ENCODE peak calls at places on chromosomes 3 and 15, in eight cellular contexts. F is foreskin fibroblast, S is thoracic aorta, I is tibial nerve, L is RWPE1, U is pancreas, Y is psoas muscle, W is OCI-LY7. H is an unnamed sample.

GRCh38 chr3:48412375-48413001 is 17.4 kb downstream of the PLXNB1 start:
- DNase-seq in F (no peak), S (no peak), I (no peak), L (no peak), U (no peak), Y (peak; percentile 6), W (no peak), H (no peak)

GRCh38 chr3:122627301-122627700 is 49.9 kb downstream of the PARP15 start:
- DNase-seq in F (no peak), S (no peak), I (no peak), L (no peak), U (no peak), Y (no peak), W (no peak), H (no peak)

GRCh38 chr3:38623539-38623938 is 25.9 kb downstream of the SCN5A start:
- DNase-seq in F (no peak), S (no peak), I (no peak), L (no peak), U (no peak), Y (no peak), W (no peak), H (no peak)

GRCh38 chr3:188683032-188683491 is 488.7 kb upstream of the TPRG1 start:
- DNase-seq in F (peak; percentile 73), S (peak; percentile 38), I (no peak), L (no peak), U (no peak), Y (peak; percentile 32), W (no peak), H (no peak)

GRCh38 chr3:85801955-85802354 is 843.2 kb downstream of the CADM2 start:
- DNase-seq in F (peak; percentile 62), S (no peak), I (no peak), L (peak; percentile 21), U (no peak), Y (no peak), W (peak; percentile 3), H (no peak)

GRCh38 chr3:120348065-120348980 is 831 bp downstream of the LRRC58 start:
- DNase-seq in F (peak; percentile 48), S (no peak), I (peak; percentile 5), L (peak; percentile 36), U (no peak), Y (no peak), W (peak; percentile 82), H (no peak)

GRCh38 chr3:8481380-8481779 is 20.2 kb upstream of the LMCD1 start:
- DNase-seq in F (peak; percentile 51), S (no peak), I (no peak), L (no peak), U (no peak), Y (no peak), W (no peak), H (no peak)

GRCh38 chr3:46845860-46846623 is 17.2 kb downstream of the MYL3 start:
- DNase-seq in F (peak; percentile 90), S (peak; percentile 33), I (peak; percentile 65), L (peak; percentile 7), U (peak; percentile 84), Y (peak; percentile 83), W (peak; percentile 14), H (peak; percentile 93)

GRCh38 chr3:153210660-153211059 is 48.6 kb downstream of the RAP2B start:
- DNase-seq in F (peak; percentile 62), S (no peak), I (no peak), L (peak; percentile 26), U (no peak), Y (no peak), W (no peak), H (no peak)

GRCh38 chr3:153379516-153379915 is 217.5 kb downstream of the RAP2B start:
- DNase-seq in F (peak; percentile 8), S (no peak), I (no peak), L (no peak), U (no peak), Y (no peak), W (no peak), H (no peak)

GRCh38 chr3:43998841-43999805 is 242.6 kb upstream of the TOPAZ1 start:
- DNase-seq in F (peak; percentile 96), S (no peak), I (no peak), L (peak; percentile 73), U (no peak), Y (no peak), W (peak; percentile 92), H (no peak)

GRCh38 chr3:138668107-138668506 is 59.5 kb downstream of the FAIM start:
- DNase-seq in F (no peak), S (no peak), I (no peak), L (no peak), U (no peak), Y (no peak), W (no peak), H (no peak)

GRCh38 chr3:171867976-171868375 is 24.8 kb downstream of the TMEM212 start:
- DNase-seq in F (no peak), S (no peak), I (no peak), L (no peak), U (no peak), Y (no peak), W (peak; percentile 8), H (no peak)

GRCh38 chr3:100994187-100994586 is 966 bp upstream of the ABI3BP start:
- DNase-seq in F (no peak), S (no peak), I (no peak), L (no peak), U (no peak), Y (no peak), W (no peak), H (no peak)

GRCh38 chr3:77179762-77180161 is 139.9 kb downstream of the ROBO2 start:
- DNase-seq in F (no peak), S (no peak), I (no peak), L (no peak), U (no peak), Y (no peak), W (no peak), H (no peak)

GRCh38 chr15:34993413-34993812 is 5.3 kb upstream of the ZNF770 start:
- DNase-seq in F (peak; percentile 32), S (no peak), I (no peak), L (no peak), U (no peak), Y (no peak), W (no peak), H (no peak)

GRCh38 chr3:52973806-52974205 is 72.1 kb downstream of the SFMBT1 start:
- DNase-seq in F (peak; percentile 8), S (no peak), I (no peak), L (no peak), U (no peak), Y (no peak), W (no peak), H (no peak)

GRCh38 chr3:81980566-81981494 is 219.4 kb upstream of the GBE1 start:
- DNase-seq in F (no peak), S (no peak), I (no peak), L (peak; percentile 14), U (no peak), Y (no peak), W (no peak), H (no peak)

GRCh38 chr15:43774062-43774461 is 2.7 kb downstream of the ELL3 start:
- DNase-seq in F (peak; percentile 11), S (no peak), I (no peak), L (no peak), U (peak; percentile 8), Y (no peak), W (no peak), H (no peak)

GRCh38 chr15:43776101-43776717 is 557 bp downstream of the ELL3 start:
- DNase-seq in F (peak; percentile 8), S (no peak), I (no peak), L (no peak), U (peak; percentile 49), Y (peak; percentile 18), W (peak; percentile 98), H (no peak)

GRCh38 chr15:43777293-43777819 is 590 bp upstream of the ELL3 start:
- DNase-seq in F (peak; percentile 88), S (no peak), I (peak; percentile 78), L (peak; percentile 65), U (peak; percentile 83), Y (peak; percentile 76), W (peak; percentile 87), H (peak; percentile 89)

GRCh38 chr15:43776718-43777292 is at the start of gene ELL3:
- DNase-seq in F (peak; percentile 87), S (no peak), I (peak; percentile 61), L (peak; percentile 83), U (peak; percentile 82), Y (peak; percentile 81), W (peak; percentile 89), H (peak; percentile 89)

GRCh38 chr15:43775411-43775965 is 1.3 kb downstream of the ELL3 start:
- DNase-seq in F (peak; percentile 64), S (no peak), I (no peak), L (peak; percentile 66), U (peak; percentile 74), Y (peak; percentile 33), W (peak; percentile 31), H (no peak)
- TF ChIP-seq CTCF in F (peak; percentile 31), S (no peak), I (no peak), L (peak; percentile 71), U (no peak), Y (peak; percentile 18), W (peak; percentile 59), H (peak; percentile 35)

GRCh38 chr15:51688863-51689262 is 7.6 kb downstream of the SCG3 start:
- DNase-seq in F (no peak), S (no peak), I (no peak), L (no peak), U (no peak), Y (no peak), W (no peak), H (no peak)
- TF ChIP-seq CTCF in F (peak; percentile 16), S (no peak), I (no peak), L (no peak), U (no peak), Y (peak; percentile 16), W (peak; percentile 51), H (no peak)

GRCh38 chr3:128663151-128663550 is 12.5 kb upstream of the RPN1 start:
- DNase-seq in F (no peak), S (no peak), I (no peak), L (no peak), U (no peak), Y (no peak), W (no peak), H (no peak)

GRCh38 chr3:128665362-128666021 is 14.9 kb upstream of the RPN1 start:
- DNase-seq in F (peak; percentile 26), S (no peak), I (no peak), L (no peak), U (no peak), Y (no peak), W (no peak), H (no peak)
- TF ChIP-seq CTCF in F (no peak), S (no peak), I (no peak), L (no peak), U (no peak), Y (no peak), W (peak; percentile 47), H (no peak)

DNA sequence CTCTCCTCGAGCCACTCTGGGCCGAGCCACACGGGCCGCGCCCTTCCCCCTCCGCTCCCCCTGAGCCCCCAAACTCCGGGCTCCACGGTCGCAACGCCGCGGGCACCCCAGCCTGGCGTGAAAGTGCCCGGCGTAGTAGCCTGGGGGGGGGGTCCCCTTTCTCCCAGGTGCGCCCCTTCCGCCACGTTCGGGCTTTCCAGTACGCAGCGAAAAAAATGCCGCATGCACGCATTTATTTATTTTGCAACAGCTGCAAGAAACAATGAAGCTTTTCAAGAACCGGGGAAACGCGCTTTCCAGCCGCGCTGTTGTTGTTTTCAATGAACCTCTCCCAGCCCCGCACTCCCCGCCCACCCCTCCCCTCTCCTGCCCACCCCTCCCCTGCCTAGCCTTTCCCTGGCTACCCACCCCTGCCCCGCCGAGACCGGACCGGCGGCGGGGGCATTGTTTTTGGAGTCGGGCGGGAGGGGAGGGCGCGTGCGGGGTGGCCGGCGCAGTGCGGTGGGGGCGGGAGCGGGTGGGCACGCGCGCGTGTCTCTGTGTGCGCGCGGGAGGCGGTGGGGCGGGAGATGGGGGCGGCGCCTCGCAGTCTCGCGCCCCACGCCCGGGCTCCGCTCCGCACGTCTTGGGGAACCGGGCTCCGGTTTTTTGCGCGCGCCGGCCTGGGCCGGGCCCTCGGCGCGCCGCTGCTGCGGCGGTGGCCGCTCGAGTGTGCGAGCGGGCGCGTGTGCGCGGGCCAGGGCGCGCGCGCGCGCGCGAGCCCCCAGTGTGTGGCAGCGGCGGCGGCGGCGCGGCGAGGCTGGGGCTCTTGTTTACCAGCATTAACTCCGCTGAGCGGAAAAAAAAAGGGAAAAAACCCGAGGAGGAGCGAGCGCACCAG is at the start of gene IGF1R:
- DNase-seq in F (peak; percentile 98), S (peak; percentile 53), I (peak; percentile 72), L (peak; percentile 78), U (peak; percentile 91), Y (peak; percentile 88), W (peak; percentile 94), H (peak; percentile 97)
- TF ChIP-seq CTCF in F (peak; percentile 16), S (peak; percentile 2), I (peak; percentile 9), L (peak; percentile 60), U (no peak), Y (no peak), W (peak; percentile 6), H (peak; percentile 32)